ENCODE peak calls at places on chromosomes 2 and 18, in six cellular contexts. A is pancreas, S is DND-41, M is neuronal stem cell, T is Panc1, K is small intestine. C is an unnamed sample.

GRCh38 chr2:237310515-237311114 is 103.3 kb downstream of the COL6A3 start:
- DNase-seq in K (no peak), M (no peak), A (no peak), S (no peak), T (no peak), C (no peak)

GRCh38 chr18:22557160-22557941 is 139.6 kb upstream of the CTAGE1 start:
- DNase-seq in S (no peak), K (no peak), T (no peak), M (no peak), A (no peak), C (no peak)

GRCh38 chr2:2769481-2770431 is 438.7 kb upstream of the MYT1L start:
- DNase-seq in M (no peak), S (no peak), A (no peak), T (no peak), K (no peak), C (no peak)

GRCh38 chr2:85807756-85808155 is 54.0 kb downstream of the ATOH8 start:
- DNase-seq in S (no peak), A (no peak), M (no peak), T (no peak), K (no peak), C (no peak)

GRCh38 chr2:96537734-96538486 is 1.4 kb downstream of the ARID5A start:
- DNase-seq in T (no peak), A (no peak), S (peak; percentile 54), K (no peak), M (peak; percentile 23), C (peak; percentile 76)

GRCh38 chr2:209208211-209208610 is 215.6 kb upstream of the MAP2 start:
- DNase-seq in K (peak; percentile 20), T (peak; percentile 17), A (peak; percentile 65), M (peak; percentile 37), S (no peak), C (no peak)

GRCh38 chr18:31612124-31612523 is 20.4 kb downstream of the TTR start:
- DNase-seq in M (no peak), A (no peak), K (no peak), S (no peak), T (no peak), C (no peak)

GRCh38 chr2:70596293-70596692 is 42.7 kb upstream of the TGFA start:
- DNase-seq in S (no peak), K (no peak), T (no peak), A (no peak), M (no peak), C (no peak)

GRCh38 chr2:52918551-52918950 is 849.1 kb upstream of the CHAC2 start:
- DNase-seq in S (no peak), T (no peak), M (no peak), K (no peak), A (no peak), C (no peak)

GRCh38 chr18:36578871-36579270 is 249.9 kb downstream of the TPGS2 start:
- DNase-seq in S (no peak), M (no peak), K (no peak), A (no peak), T (no peak), C (no peak)

GRCh38 chr2:191451116-191451515 is 205.9 kb downstream of the MYO1B start:
- DNase-seq in A (no peak), T (no peak), S (no peak), K (no peak), M (no peak), C (no peak)

GRCh38 chr18:21342372-21342771 is 100.3 kb downstream of the GREB1L start:
- DNase-seq in K (no peak), T (no peak), A (no peak), S (no peak), M (peak; percentile 76), C (no peak)

GRCh38 chr18:44743626-44744025 is 62.9 kb downstream of the SETBP1 start:
- DNase-seq in K (no peak), S (no peak), T (no peak), M (no peak), A (no peak), C (no peak)

GRCh38 chr2:240811346-240812300 is 8.4 kb downstream of the KIF1A start:
- DNase-seq in K (no peak), M (no peak), A (peak; percentile 43), S (no peak), T (no peak), C (no peak)

GRCh38 chr2:191857406-191857805 is 10.5 kb upstream of the CAVIN2 start:
- DNase-seq in A (no peak), K (no peak), M (no peak), S (no peak), T (no peak), C (no peak)

GRCh38 chr2:173631123-173631450 is 276.4 kb downstream of the CDCA7 start:
- DNase-seq in A (no peak), S (no peak), T (no peak), K (no peak), M (no peak), C (no peak)

GRCh38 chr2:60213865-60214657 is 339.4 kb downstream of the BCL11A start:
- DNase-seq in M (no peak), A (peak; percentile 59), K (peak; percentile 97), S (no peak), T (no peak), C (no peak)

GRCh38 chr2:30293303-30293912 is 62.1 kb downstream of the LBH start:
- DNase-seq in S (no peak), A (no peak), M (no peak), K (no peak), T (no peak), C (no peak)

GRCh38 chr18:53950545-53950944 is 273.9 kb downstream of the MBD2 start:
- DNase-seq in S (no peak), K (no peak), A (no peak), T (no peak), M (no peak), C (no peak)

GRCh38 chr2:232261776-232262175 is 116.8 kb upstream of the ALPP start:
- DNase-seq in K (no peak), S (no peak), M (no peak), A (no peak), T (no peak), C (no peak)

GRCh38 chr2:226174390-226174789 is 625.2 kb downstream of the IRS1 start:
- DNase-seq in K (no peak), M (no peak), S (no peak), T (no peak), A (no peak), C (no peak)

GRCh38 chr2:133734699-133735098 is 166.4 kb upstream of the NCKAP5 start:
- DNase-seq in S (no peak), K (no peak), T (no peak), M (no peak), A (no peak), C (no peak)

GRCh38 chr2:40103590-40103989 is 324.5 kb upstream of the THUMPD2 start:
- DNase-seq in T (no peak), K (no peak), A (no peak), S (no peak), M (no peak), C (no peak)

GRCh38 chr2:230908595-230909191 is 16.3 kb downstream of the GPR55 start:
- DNase-seq in M (no peak), K (peak; percentile 66), T (no peak), A (peak; percentile 39), S (no peak), C (no peak)

GRCh38 chr18:74631242-74632087 is 33.8 kb downstream of the ZNF407 start:
- DNase-seq in S (peak; percentile 66), T (no peak), A (no peak), M (no peak), K (no peak), C (peak; percentile 44)

GRCh38 chr18:68186039-68186438 is 528.9 kb downstream of the TMX3 start:
- DNase-seq in A (no peak), S (no peak), T (no peak), K (no peak), M (no peak), C (no peak)

GRCh38 chr2:232988444-232988843 is 24.6 kb downstream of the NGEF start:
- DNase-seq in A (peak; percentile 54), S (no peak), T (peak; percentile 93), K (peak; percentile 95), M (no peak), C (no peak)

GRCh38 chr2:235390108-235390815 is 103.6 kb upstream of the AGAP1 start:
- DNase-seq in K (peak; percentile 66), M (no peak), S (peak; percentile 83), A (no peak), T (no peak), C (peak; percentile 65)
- H3K4me3 ChIP-seq in K (no peak overlapping the region), M (no peak overlapping the region), S (no peak overlapping the region), A (no peak overlapping the region), T (no peak overlapping the region), C (peak overlapping the region; percentile 24)

DNA sequence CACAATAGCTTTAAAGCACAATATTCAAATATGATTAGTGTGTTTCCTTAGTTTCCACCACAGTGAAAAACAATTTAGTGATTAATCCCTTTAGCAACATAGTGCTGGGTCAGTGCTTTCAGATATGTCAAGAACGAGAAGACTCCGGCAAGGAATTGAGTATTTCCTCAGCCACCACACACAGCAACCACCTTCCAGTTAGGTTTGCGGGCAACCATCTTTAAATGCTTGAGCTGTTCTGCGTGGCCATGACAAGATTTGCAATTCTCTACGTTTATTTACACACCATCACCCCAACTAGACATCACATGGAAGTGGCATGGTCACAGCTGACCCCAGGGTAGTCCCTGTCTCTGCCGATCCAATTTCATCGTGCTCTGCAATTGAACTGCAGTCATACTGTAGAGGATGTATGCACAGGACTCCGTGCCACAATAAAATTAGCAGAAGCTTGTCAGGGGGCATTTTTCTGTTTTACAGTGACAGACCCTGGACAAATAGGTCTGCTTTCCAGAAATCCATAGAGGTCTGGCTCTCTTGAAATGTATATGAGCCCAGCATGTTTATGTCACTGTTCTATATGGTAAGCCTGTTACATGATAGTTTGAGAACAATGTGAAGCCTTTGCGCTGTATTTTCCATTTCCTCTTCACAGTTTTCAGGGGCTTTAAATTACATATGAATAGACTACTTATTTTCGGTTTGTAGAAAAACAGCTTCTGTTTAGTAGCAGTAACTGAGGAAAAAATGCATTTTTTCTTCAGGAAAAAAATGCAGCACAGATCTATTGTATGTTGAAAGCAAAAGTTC is 605.2 kb downstream of the NR4A2 start:
- DNase-seq in A (no peak), S (no peak), T (no peak), M (no peak), K (no peak), C (no peak)
- H3K4me3 ChIP-seq in A (no peak overlapping the region), S (no peak overlapping the region), T (no peak overlapping the region), M (no peak overlapping the region), K (no peak overlapping the region), C (no peak overlapping the region)

GRCh38 chr2:126558029-126558428 is 97.9 kb upstream of the GYPC start:
- DNase-seq in S (no peak), A (no peak), M (no peak), T (no peak), K (no peak), C (no peak)
- H3K4me3 ChIP-seq in S (no peak overlapping the region), A (no peak overlapping the region), M (no peak overlapping the region), T (no peak overlapping the region), K (no peak overlapping the region), C (no peak overlapping the region)

GRCh38 chr18:57859314-57859713 is 56.2 kb upstream of the ATP8B1 start:
- DNase-seq in A (no peak), S (peak; percentile 11), K (peak; percentile 55), T (no peak), M (no peak), C (no peak)

GRCh38 chr18:57854726-57855125 is 51.6 kb upstream of the ATP8B1 start:
- DNase-seq in K (peak; percentile 29), T (no peak), M (no peak), S (no peak), A (no peak), C (no peak)

GRCh38 chr18:57856128-57856527 is 53.0 kb upstream of the ATP8B1 start:
- DNase-seq in S (no peak), T (no peak), A (no peak), M (no peak), K (no peak), C (no peak)

GRCh38 chr18:57853864-57854263 is 50.7 kb upstream of the ATP8B1 start:
- DNase-seq in T (no peak), K (peak; percentile 73), A (no peak), M (no peak), S (no peak), C (no peak)

GRCh38 chr18:57856707-57857280 is 53.7 kb upstream of the ATP8B1 start:
- DNase-seq in S (no peak), T (no peak), K (no peak), A (no peak), M (no peak), C (no peak)
- H3K4me3 ChIP-seq in S (no peak overlapping the region), T (no peak overlapping the region), K (no peak overlapping the region), A (no peak overlapping the region), M (no peak overlapping the region), C (no peak overlapping the region)